ENCODE peak calls at places on chromosomes 6 and 20, in four cellular contexts. One of them, this sample, is unnamed.

GRCh38 chr6:117449549-117450439 is 24.1 kb upstream of the ROS1 start:
- DNase-seq in adipocyte: peak; percentile 94
- DNase-seq in heart right ventricle: peak; percentile 58
- DNase-seq in heart left ventricle: peak; percentile 41
- DNase-seq in this sample: peak; percentile 54

GRCh38 chr20:59752704-59753460 is 148.5 kb downstream of the PHACTR3 start:
- DNase-seq in adipocyte: peak; percentile 3
- DNase-seq in heart right ventricle: peak; percentile 24
- DNase-seq in heart left ventricle: no peak
- DNase-seq in this sample: no peak

GRCh38 chr6:20325641-20326421 is 75.8 kb upstream of the E2F3 start:
- DNase-seq in adipocyte: peak; percentile 62
- DNase-seq in heart right ventricle: no peak
- DNase-seq in heart left ventricle: no peak
- DNase-seq in this sample: no peak

GRCh38 chr6:37922563-37922962 is 103.0 kb downstream of the ZFAND3 start:
- DNase-seq in adipocyte: no peak
- DNase-seq in heart right ventricle: no peak
- DNase-seq in heart left ventricle: no peak
- DNase-seq in this sample: no peak

GRCh38 chr20:13401596-13401995 is 180.5 kb downstream of the ISM1 start:
- DNase-seq in adipocyte: no peak
- DNase-seq in heart right ventricle: no peak
- DNase-seq in heart left ventricle: no peak
- DNase-seq in this sample: no peak

GRCh38 chr20:33005132-33005566 is 916 bp upstream of the SUN5 start:
- DNase-seq in adipocyte: no peak
- DNase-seq in heart right ventricle: no peak
- DNase-seq in heart left ventricle: no peak
- DNase-seq in this sample: no peak

GRCh38 chr6:148593130-148593812 is 153.6 kb upstream of the UST start:
- DNase-seq in adipocyte: peak; percentile 13
- DNase-seq in heart right ventricle: no peak
- DNase-seq in heart left ventricle: no peak
- DNase-seq in this sample: no peak

GRCh38 chr6:33298773-33299236 is at the start of gene RGL2:
- DNase-seq in adipocyte: peak; percentile 77
- DNase-seq in heart right ventricle: peak; percentile 94
- DNase-seq in heart left ventricle: peak; percentile 93
- DNase-seq in this sample: peak; percentile 85

GRCh38 chr6:121780325-121781313 is 345.2 kb downstream of the GJA1 start:
- DNase-seq in adipocyte: peak; percentile 89
- DNase-seq in heart right ventricle: peak; percentile 74
- DNase-seq in heart left ventricle: peak; percentile 76
- DNase-seq in this sample: peak; percentile 44

GRCh38 chr6:108738684-108739406 is 109.4 kb upstream of the ARMC2 start:
- DNase-seq in adipocyte: no peak
- DNase-seq in heart right ventricle: no peak
- DNase-seq in heart left ventricle: no peak
- DNase-seq in this sample: no peak

GRCh38 chr6:154503576-154504501 is 6.6 kb downstream of the CNKSR3 start:
- DNase-seq in adipocyte: no peak
- DNase-seq in heart right ventricle: no peak
- DNase-seq in heart left ventricle: no peak
- DNase-seq in this sample: no peak

GRCh38 chr20:40868568-40869223 is 159.9 kb upstream of the TOP1 start:
- DNase-seq in adipocyte: peak; percentile 86
- DNase-seq in heart right ventricle: peak; percentile 39
- DNase-seq in heart left ventricle: peak; percentile 30
- DNase-seq in this sample: no peak

GRCh38 chr20:51579137-51579536 is 36.6 kb upstream of the NFATC2 start:
- DNase-seq in adipocyte: peak; percentile 56
- DNase-seq in heart right ventricle: no peak
- DNase-seq in heart left ventricle: no peak
- DNase-seq in this sample: no peak

GRCh38 chr6:24428615-24429014 is 25.9 kb downstream of the MRS2 start:
- DNase-seq in adipocyte: peak; percentile 68
- DNase-seq in heart right ventricle: no peak
- DNase-seq in heart left ventricle: no peak
- DNase-seq in this sample: no peak

GRCh38 chr6:112576421-112576820 is 229.3 kb downstream of the RFPL4B start:
- DNase-seq in adipocyte: no peak
- DNase-seq in heart right ventricle: no peak
- DNase-seq in heart left ventricle: no peak
- DNase-seq in this sample: no peak

GRCh38 chr6:107116328-107116892 is 1.1 kb upstream of the BEND3 start:
- DNase-seq in adipocyte: peak; percentile 36
- DNase-seq in heart right ventricle: no peak
- DNase-seq in heart left ventricle: no peak
- DNase-seq in this sample: peak; percentile 34

GRCh38 chr6:40910260-40910893 is 128.6 kb downstream of the UNC5CL start:
- DNase-seq in adipocyte: no peak
- DNase-seq in heart right ventricle: no peak
- DNase-seq in heart left ventricle: no peak
- DNase-seq in this sample: no peak

GRCh38 chr6:24546432-24546831 is 51.7 kb downstream of the ALDH5A1 start:
- DNase-seq in adipocyte: no peak
- DNase-seq in heart right ventricle: no peak
- DNase-seq in heart left ventricle: no peak
- DNase-seq in this sample: no peak

GRCh38 chr20:35963878-35964277 is 4.5 kb upstream of the CNBD2 start:
- DNase-seq in adipocyte: no peak
- DNase-seq in heart right ventricle: no peak
- DNase-seq in heart left ventricle: no peak
- DNase-seq in this sample: no peak

GRCh38 chr20:24469116-24470030 is at the start of gene SYNDIG1:
- DNase-seq in adipocyte: peak; percentile 25
- DNase-seq in heart right ventricle: peak; percentile 24
- DNase-seq in heart left ventricle: peak; percentile 38
- DNase-seq in this sample: no peak

GRCh38 chr20:62416651-62417637 is 9.9 kb upstream of the CABLES2 start:
- DNase-seq in adipocyte: no peak
- DNase-seq in heart right ventricle: no peak
- DNase-seq in heart left ventricle: no peak
- DNase-seq in this sample: no peak

GRCh38 chr6:46353450-46353998 is 137.7 kb downstream of the RCAN2 start:
- DNase-seq in adipocyte: no peak
- DNase-seq in heart right ventricle: no peak
- DNase-seq in heart left ventricle: no peak
- DNase-seq in this sample: no peak

GRCh38 chr20:20803011-20803410 is 90.6 kb upstream of the RALGAPA2 start:
- DNase-seq in adipocyte: no peak
- DNase-seq in heart right ventricle: peak; percentile 17
- DNase-seq in heart left ventricle: no peak
- DNase-seq in this sample: no peak

GRCh38 chr20:17771206-17772004 is 71.6 kb downstream of the BANF2 start:
- DNase-seq in adipocyte: peak; percentile 56
- DNase-seq in heart right ventricle: no peak
- DNase-seq in heart left ventricle: no peak
- DNase-seq in this sample: peak; percentile 38

GRCh38 chr6:111880181-111880944 is 7.1 kb upstream of the FYN start:
- DNase-seq in adipocyte: peak; percentile 50
- DNase-seq in heart right ventricle: no peak
- DNase-seq in heart left ventricle: no peak
- DNase-seq in this sample: no peak

GRCh38 chr20:59643616-59644061 is 39.3 kb downstream of the PHACTR3 start:
- DNase-seq in adipocyte: no peak
- DNase-seq in heart right ventricle: no peak
- DNase-seq in heart left ventricle: no peak
- DNase-seq in this sample: peak; percentile 22

GRCh38 chr6:93407186-93407585 is 12.2 kb downstream of the EPHA7 start:
- DNase-seq in adipocyte: no peak
- DNase-seq in heart right ventricle: no peak
- DNase-seq in heart left ventricle: no peak
- DNase-seq in this sample: no peak

GRCh38 chr6:43747734-43748133 is 22.3 kb upstream of the VEGFA start:
- DNase-seq in adipocyte: no peak
- DNase-seq in heart right ventricle: peak; percentile 2
- DNase-seq in heart left ventricle: no peak
- DNase-seq in this sample: no peak

GRCh38 chr20:46572181-46572580 is 21.7 kb upstream of the OCSTAMP start:
- DNase-seq in adipocyte: no peak
- DNase-seq in heart right ventricle: peak; percentile 41
- DNase-seq in heart left ventricle: peak; percentile 51
- DNase-seq in this sample: no peak

GRCh38 chr20:49063279-49063678 is 17.2 kb downstream of the CSE1L start:
- DNase-seq in adipocyte: no peak
- DNase-seq in heart right ventricle: no peak
- DNase-seq in heart left ventricle: no peak
- DNase-seq in this sample: no peak

GRCh38 chr6:109322825-109323580 is 59.3 kb downstream of the CD164 start:
- DNase-seq in adipocyte: no peak
- DNase-seq in heart right ventricle: peak; percentile 43
- DNase-seq in heart left ventricle: peak; percentile 46
- DNase-seq in this sample: peak; percentile 45

GRCh38 chr6:22364314-22364713 is 67.5 kb upstream of the PRL start:
- DNase-seq in adipocyte: peak; percentile 31
- DNase-seq in heart right ventricle: no peak
- DNase-seq in heart left ventricle: no peak
- DNase-seq in this sample: no peak

GRCh38 chr6:43965628-43966373 is 161.5 kb downstream of the MRPL14 start:
- DNase-seq in adipocyte: no peak
- DNase-seq in heart right ventricle: no peak
- DNase-seq in heart left ventricle: no peak
- DNase-seq in this sample: no peak

GRCh38 chr20:36162272-36162966 is 7.9 kb downstream of the EPB41L1 start:
- DNase-seq in adipocyte: peak; percentile 32
- DNase-seq in heart right ventricle: no peak
- DNase-seq in heart left ventricle: peak; percentile 33
- DNase-seq in this sample: no peak

GRCh38 chr6:138194221-138194620 is 24.1 kb downstream of the PBOV1 start:
- DNase-seq in adipocyte: no peak
- DNase-seq in heart right ventricle: no peak
- DNase-seq in heart left ventricle: no peak
- DNase-seq in this sample: peak; percentile 55

DNA sequence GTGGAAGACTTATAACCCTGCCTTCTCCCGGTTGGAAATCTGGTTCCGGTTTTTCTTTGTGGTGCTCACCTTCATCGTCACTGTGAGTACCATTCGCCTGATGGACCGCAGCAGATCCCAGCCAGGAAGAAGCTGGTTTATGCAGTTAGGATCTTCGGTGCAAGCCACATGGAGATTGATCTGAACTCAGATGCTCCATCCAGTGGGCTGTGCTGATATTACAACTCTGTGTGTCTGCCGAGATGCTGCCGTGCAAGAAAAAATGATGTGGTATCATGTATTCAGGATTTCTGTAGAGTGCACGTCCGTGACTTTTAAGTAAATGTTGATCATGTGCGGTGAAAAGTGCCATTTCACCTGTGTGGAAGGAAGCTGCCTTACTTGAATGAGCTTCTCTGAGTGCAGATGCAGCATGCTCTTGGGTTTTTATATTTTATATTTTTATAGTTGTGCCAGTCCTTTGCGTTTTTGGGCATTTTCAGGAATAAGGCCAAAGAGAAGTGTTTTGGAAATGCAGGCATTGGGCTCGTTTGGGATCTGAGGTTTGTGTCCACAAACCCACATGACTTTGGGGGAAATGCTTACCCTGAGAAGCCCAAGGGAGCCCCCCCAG is 39.2 kb downstream of the DYNLT1 start:
- DNase-seq in adipocyte: peak; percentile 87
- DNase-seq in heart right ventricle: peak; percentile 65
- DNase-seq in heart left ventricle: no peak
- DNase-seq in this sample: peak; percentile 50
- H3K36me3 ChIP-seq in adipocyte: peaks cover 66% of the 10 kb centered on the region
- H3K36me3 ChIP-seq in heart right ventricle: peaks cover 89% of the 10 kb centered on the region
- H3K36me3 ChIP-seq in heart left ventricle: peaks cover 33% of the 10 kb centered on the region
- H3K36me3 ChIP-seq in this sample: peaks cover 3% of the 10 kb centered on the region

GRCh38 chr20:63568170-63568981 is 5.7 kb downstream of the HELZ2 start:
- DNase-seq in adipocyte: no peak
- DNase-seq in heart right ventricle: no peak
- DNase-seq in heart left ventricle: no peak
- DNase-seq in this sample: no peak
- H3K4me3 ChIP-seq in adipocyte: no peak overlapping the region
- H3K4me3 ChIP-seq in heart right ventricle: no peak overlapping the region
- H3K4me3 ChIP-seq in heart left ventricle: no peak overlapping the region
- H3K4me3 ChIP-seq in this sample: no peak overlapping the region

DNA sequence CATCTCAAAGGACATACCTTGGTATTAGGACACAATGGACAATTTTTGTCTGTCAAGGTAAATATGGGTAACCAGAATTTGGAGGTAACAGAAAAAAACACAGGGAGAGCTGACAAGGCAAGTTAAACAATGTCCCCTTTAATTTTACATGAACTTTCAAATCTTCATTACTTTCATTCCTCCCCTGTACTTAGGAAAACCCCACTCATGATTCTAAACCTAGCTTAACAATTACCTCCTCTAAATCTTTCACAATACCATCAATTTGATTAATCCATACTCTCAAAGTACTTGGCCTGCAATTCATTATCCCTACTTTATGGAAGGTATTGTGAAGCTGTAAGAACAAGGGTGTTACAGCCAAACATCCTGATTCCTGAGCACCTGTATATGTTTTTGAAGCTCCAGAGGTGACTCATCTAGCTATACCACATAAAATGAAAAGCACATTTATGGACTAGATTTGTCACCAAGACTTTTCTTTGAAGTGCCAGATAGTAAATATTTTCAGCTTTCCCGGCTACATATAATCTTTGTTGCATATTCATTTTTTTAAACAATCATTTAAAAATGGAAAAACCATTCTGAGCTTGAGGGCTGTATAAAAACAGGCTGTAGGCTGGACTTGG is 23.0 kb downstream of the DEK start:
- DNase-seq in adipocyte: no peak
- DNase-seq in heart right ventricle: no peak
- DNase-seq in heart left ventricle: no peak
- DNase-seq in this sample: no peak
- H3K36me3 ChIP-seq in adipocyte: peaks cover 48% of the 10 kb centered on the region
- H3K36me3 ChIP-seq in heart right ventricle: peaks cover 99% of the 10 kb centered on the region
- H3K36me3 ChIP-seq in heart left ventricle: peaks cover 39% of the 10 kb centered on the region
- H3K36me3 ChIP-seq in this sample: peaks cover 13% of the 10 kb centered on the region

DNA sequence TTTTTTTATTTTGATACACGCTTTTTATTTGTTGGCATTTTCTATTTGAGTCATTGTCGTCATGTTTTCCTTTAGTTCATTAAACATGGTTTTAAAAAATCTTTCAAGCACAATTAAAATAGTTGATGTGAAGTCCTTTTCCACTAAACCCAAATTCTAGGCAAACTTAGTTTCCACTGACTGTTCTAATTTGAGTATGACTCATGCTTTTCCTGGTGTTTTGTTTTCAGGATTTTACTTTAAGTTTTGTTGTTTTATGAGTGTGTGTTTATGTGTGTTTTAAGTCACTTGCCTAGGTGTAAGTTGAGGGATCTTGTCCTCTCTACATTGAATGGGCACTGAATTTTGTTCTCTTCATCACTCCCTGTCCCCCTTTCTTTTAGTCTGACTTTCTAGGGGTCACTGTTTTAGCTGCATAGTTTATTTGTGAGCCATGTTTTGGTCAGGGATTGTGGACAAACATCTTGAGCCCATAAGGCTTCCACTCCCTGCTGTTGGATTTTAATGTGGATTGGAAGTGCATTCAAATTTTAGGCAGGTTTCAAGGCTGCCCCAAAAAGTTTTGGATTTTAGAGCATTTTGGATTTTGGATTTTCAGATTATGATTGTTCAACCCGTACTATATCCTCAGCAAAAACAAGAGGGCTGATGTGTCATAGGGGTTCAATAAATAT is 94.8 kb downstream of the CDYL start:
- DNase-seq in adipocyte: peak; percentile 9
- DNase-seq in heart right ventricle: no peak
- DNase-seq in heart left ventricle: no peak
- DNase-seq in this sample: no peak
- H3K4me3 ChIP-seq in adipocyte: no peak overlapping the region
- H3K4me3 ChIP-seq in heart right ventricle: no peak overlapping the region
- H3K4me3 ChIP-seq in heart left ventricle: no peak overlapping the region
- H3K4me3 ChIP-seq in this sample: no peak overlapping the region

GRCh38 chr6:87653074-87653962 is 48.7 kb downstream of the AKIRIN2 start:
- DNase-seq in adipocyte: no peak
- DNase-seq in heart right ventricle: no peak
- DNase-seq in heart left ventricle: no peak
- DNase-seq in this sample: no peak
- H3K36me3 ChIP-seq in adipocyte: peaks cover 19% of the 10 kb centered on the region
- H3K36me3 ChIP-seq in heart right ventricle: peaks cover 35% of the 10 kb centered on the region
- H3K36me3 ChIP-seq in heart left ventricle: peaks cover 7% of the 10 kb centered on the region
- H3K36me3 ChIP-seq in this sample: peaks cover 4% of the 10 kb centered on the region